ENCODE peak calls at places on chromosomes 7 and 10, in nine cellular contexts. S is activated T-cell treated with anti-CD3 and anti-CD28 coated beads for 1 hour; D is kidney; L is iPS-NIHi11; K is mesendoderm; C is fibroblast of the aortic adventitia; H is stimulated activated CD8-positive, alpha-beta memory T cell treated with anti-CD3 and anti-CD28 coated beads, Interleukin-7, amount 100 ng/mL, for 24 hours; N is mammary epithelial cell; T is osteocyte. J is an unnamed sample.

GRCh38 chr10:121994429-121994881 is 5.5 kb downstream of the TACC2 start:
- DNase-seq in T (no peak), L (peak; percentile 50), D (no peak), S (no peak), K (peak; percentile 42), N (peak; percentile 56), C (no peak), H (no peak), J (no peak)

GRCh38 chr7:44636041-44636580 is 29.7 kb downstream of the OGDH start:
- DNase-seq in D (no peak), S (no peak), K (no peak), N (no peak), C (no peak), L (no peak), T (no peak), H (no peak), J (no peak)

GRCh38 chr7:78939669-78940068 is 513.8 kb downstream of the MAGI2 start:
- DNase-seq in H (no peak), D (no peak), T (no peak), N (no peak), L (no peak), C (no peak), K (no peak), S (no peak), J (no peak)

GRCh38 chr7:148723166-148723559 is 24.5 kb downstream of the CUL1 start:
- DNase-seq in T (no peak), K (no peak), D (no peak), L (no peak), H (no peak), C (no peak), S (no peak), N (no peak), J (no peak)

GRCh38 chr10:72679838-72680241 is 12.1 kb upstream of the MCU start:
- DNase-seq in N (no peak), C (no peak), T (no peak), K (no peak), H (no peak), L (no peak), S (no peak), D (no peak), J (no peak)

GRCh38 chr7:94003446-94004023 is 620 bp downstream of the BET1 start:
- DNase-seq in H (no peak), T (no peak), L (no peak), K (no peak), D (no peak), C (peak; percentile 39), N (peak; percentile 22), S (no peak), J (no peak)

GRCh38 chr7:106071356-106071998 is 40.6 kb downstream of the SYPL1 start:
- DNase-seq in H (no peak), L (no peak), S (peak; percentile 26), T (peak; percentile 77), D (peak; percentile 86), N (no peak), C (no peak), K (peak; percentile 96), J (no peak)

GRCh38 chr10:100436255-100436654 is 26.6 kb upstream of the WNT8B start:
- DNase-seq in T (no peak), S (no peak), K (no peak), L (no peak), H (no peak), D (no peak), C (no peak), N (no peak), J (no peak)

GRCh38 chr10:86366033-86366901 is at the start of gene GRID1:
- DNase-seq in D (peak; percentile 73), C (no peak), H (no peak), S (no peak), T (no peak), N (no peak), L (peak; percentile 92), K (peak; percentile 56), J (peak; percentile 87)

GRCh38 chr10:61541960-61542359 is 88.8 kb upstream of the TMEM26 start:
- DNase-seq in N (no peak), L (no peak), K (no peak), S (no peak), T (no peak), C (no peak), D (no peak), H (no peak), J (no peak)

GRCh38 chr10:28180654-28181053 is 122.2 kb downstream of the MPP7 start:
- DNase-seq in S (no peak), L (no peak), N (peak; percentile 11), K (no peak), C (no peak), T (no peak), H (no peak), D (no peak), J (no peak)

GRCh38 chr7:90804370-90804769 is 208.2 kb downstream of the CDK14 start:
- DNase-seq in L (no peak), C (peak; percentile 70), K (no peak), D (no peak), T (no peak), N (no peak), H (no peak), S (no peak), J (no peak)

GRCh38 chr7:142250705-142251104 is 7.2 kb downstream of the PRSS58 start:
- DNase-seq in T (no peak), L (no peak), K (peak; percentile 86), S (no peak), H (no peak), C (no peak), N (no peak), D (no peak), J (no peak)

GRCh38 chr7:78777844-78778243 is 675.6 kb downstream of the MAGI2 start:
- DNase-seq in N (peak; percentile 8), T (no peak), S (no peak), D (no peak), K (no peak), L (no peak), H (no peak), C (no peak), J (no peak)

GRCh38 chr10:131573256-131574215 is 262.0 kb upstream of the TCERG1L start:
- DNase-seq in H (no peak), D (no peak), N (no peak), S (no peak), C (no peak), K (no peak), L (no peak), T (peak; percentile 68), J (no peak)

GRCh38 chr10:129837909-129838582 is 126.0 kb downstream of the EBF3 start:
- DNase-seq in L (no peak), N (no peak), H (no peak), C (no peak), K (no peak), S (no peak), T (no peak), D (no peak), J (no peak)

GRCh38 chr10:93438796-93439253 is 43.3 kb downstream of the MYOF start:
- DNase-seq in L (peak; percentile 81), S (no peak), N (peak; percentile 91), C (no peak), H (no peak), D (peak; percentile 84), T (no peak), K (peak; percentile 96), J (no peak)

GRCh38 chr10:109640915-109641314 is 282.4 kb downstream of the XPNPEP1 start:
- DNase-seq in H (no peak), L (no peak), C (no peak), N (no peak), S (no peak), T (no peak), K (no peak), D (no peak), J (no peak)

GRCh38 chr10:15719062-15719898 is 442 bp downstream of the ITGA8 start:
- DNase-seq in H (no peak), N (peak; percentile 2), C (peak; percentile 16), S (no peak), K (peak; percentile 65), D (peak; percentile 71), L (peak; percentile 30), T (no peak), J (no peak)

GRCh38 chr10:86306628-86307278 is 59.8 kb downstream of the GRID1 start:
- DNase-seq in K (peak; percentile 49), T (no peak), S (no peak), H (no peak), N (peak; percentile 3), L (peak; percentile 70), C (peak; percentile 5), D (no peak), J (no peak)